ENCODE peak calls at places on chromosomes 2 and 18, in ten cellular contexts. W is nephron progenitor cell; I is activated CD4-positive, alpha-beta T cell treated with anti-CD3 and anti-CD28 coated beads, Interleukin-2, amount 50 U/mL, for 48 hours; K is NCI-H69; R is LHCN-M2; D is left lung; O is stimulated activated CD4-positive, alpha-beta T cell treated with anti-CD3 and anti-CD28 coated beads, Interleukin-4, amount 100 ng/mL, for 4 hours; G is left cardiac atrium; X is activated B cell treated with CpG ODN at 0.5 μM for 24 hours; Q is EH. J is an unnamed sample.

GRCh38 chr18:785242-785641 is 26.8 kb downstream of the YES1 start:
- DNase-seq in D (no peak), K (no peak), W (no peak), R (no peak), Q (no peak), O (no peak), X (no peak), I (no peak), G (no peak), J (no peak)

GRCh38 chr18:54388203-54389142 is 30.8 kb downstream of the C18orf54 start:
- DNase-seq in X (no peak), D (peak), R (peak), K (peak), I (peak), G (peak), W (peak), Q (peak), O (no peak), J (no peak)

GRCh38 chr18:45621068-45621511 is 5.8 kb downstream of the SLC14A2 start:
- DNase-seq in I (peak), R (peak), W (peak), D (no peak), X (no peak), G (peak), Q (peak), K (peak), O (peak), J (peak)

GRCh38 chr2:222714361-222715256 is 43.2 kb downstream of the MOGAT1 start:
- DNase-seq in K (no peak), G (peak), D (peak), O (no peak), R (peak), X (no peak), I (no peak), W (no peak), Q (no peak), J (no peak)

GRCh38 chr18:58407263-58407648 is 221.6 kb downstream of the ALPK2 start:
- DNase-seq in I (no peak), R (no peak), Q (no peak), G (no peak), W (no peak), D (no peak), X (no peak), K (no peak), O (no peak), J (no peak)

GRCh38 chr2:70111752-70112591 is 24.7 kb downstream of the PCBP1 start:
- DNase-seq in D (peak), W (no peak), R (peak), O (no peak), G (no peak), Q (peak), I (no peak), X (no peak), K (peak), J (no peak)

GRCh38 chr2:25365241-25365640 is 23.5 kb upstream of the DNMT3A start:
- DNase-seq in K (no peak), R (no peak), X (no peak), W (no peak), D (no peak), O (no peak), Q (no peak), G (no peak), I (no peak), J (no peak)

GRCh38 chr2:212766921-212767320 is 228.3 kb upstream of the ERBB4 start:
- DNase-seq in W (no peak), D (no peak), O (no peak), G (no peak), R (no peak), I (no peak), Q (peak), X (no peak), K (peak), J (no peak)

GRCh38 chr2:120525056-120526046 is 179.4 kb downstream of the INHBB start:
- DNase-seq in G (no peak), W (no peak), O (no peak), D (no peak), K (peak), R (no peak), Q (peak), X (no peak), I (no peak), J (no peak)

GRCh38 chr18:9619545-9619944 is 5.2 kb upstream of the PPP4R1 start:
- DNase-seq in K (no peak), O (no peak), W (no peak), Q (peak), I (no peak), G (no peak), D (no peak), R (peak), X (no peak), J (no peak)

GRCh38 chr2:229141626-229142025 is 129.5 kb downstream of the PID1 start:
- DNase-seq in O (no peak), W (no peak), X (no peak), I (no peak), K (no peak), Q (peak), R (peak), G (no peak), D (no peak), J (no peak)

GRCh38 chr2:222866358-222866960 is 5.6 kb downstream of the ACSL3 start:
- DNase-seq in I (no peak), O (no peak), W (no peak), K (no peak), Q (no peak), R (no peak), X (no peak), D (no peak), G (no peak), J (no peak)

GRCh38 chr18:991441-991840 is 86.8 kb downstream of the ADCYAP1 start:
- DNase-seq in R (no peak), G (no peak), O (no peak), I (no peak), Q (no peak), K (no peak), D (no peak), W (no peak), X (no peak), J (no peak)